ENCODE peak calls at places on chromosome 2, in eight cellular contexts. F is body of pancreas, J is suprapubic skin, B is esophagus squamous epithelium, Y is lower leg skin, V is heart left ventricle, P is HepG2, Q is A549. A is an unnamed sample.

GRCh38 chr2:33209976-33210375 is 263.2 kb downstream of the LTBP1 start:
- DNase-seq in V (no peak), Q (no peak), J (no peak), P (no peak), B (no peak), Y (no peak), F (no peak), A (no peak)

GRCh38 chr2:13000644-13001375 is 284.1 kb downstream of the TRIB2 start:
- DNase-seq in V (peak; percentile 55), P (no peak), J (no peak), Q (no peak), F (peak; percentile 64), B (no peak), Y (no peak), A (no peak)

GRCh38 chr2:157932480-157933205 is 56.5 kb upstream of the ACVR1 start:
- DNase-seq in Y (no peak), F (no peak), J (no peak), P (peak; percentile 21), B (no peak), V (no peak), Q (no peak), A (no peak)

GRCh38 chr2:10356459-10356851 is 53.8 kb downstream of the HPCAL1 start:
- DNase-seq in V (no peak), B (no peak), P (no peak), Y (no peak), F (peak; percentile 30), J (no peak), Q (no peak), A (no peak)

GRCh38 chr2:122078451-122078850 is 323.0 kb downstream of the TSN start:
- DNase-seq in P (no peak), V (no peak), J (no peak), Y (no peak), B (no peak), F (no peak), Q (no peak), A (no peak)

GRCh38 chr2:222919841-222920609 is 59.2 kb downstream of the ACSL3 start:
- DNase-seq in F (no peak), Q (peak; percentile 34), J (no peak), P (no peak), Y (no peak), B (no peak), V (no peak), A (peak; percentile 14)

GRCh38 chr2:223619486-223620129 is 17.4 kb upstream of the SCG2 start:
- DNase-seq in Y (no peak), J (no peak), B (no peak), V (no peak), P (no peak), Q (no peak), F (no peak), A (no peak)

GRCh38 chr2:158024288-158024898 is 77.3 kb upstream of the UPP2 start:
- DNase-seq in F (peak; percentile 45), P (peak; percentile 29), B (no peak), Q (peak; percentile 39), V (peak; percentile 39), Y (no peak), J (no peak), A (peak; percentile 59)

GRCh38 chr2:128458438-128458837 is 139.8 kb upstream of the HS6ST1 start:
- DNase-seq in V (no peak), Y (no peak), Q (no peak), F (no peak), P (no peak), J (no peak), B (no peak), A (peak; percentile 42)

GRCh38 chr2:119253114-119253702 is 29.6 kb downstream of the STEAP3 start:
- DNase-seq in J (no peak), Q (no peak), Y (no peak), B (no peak), P (no peak), F (no peak), V (no peak), A (no peak)

GRCh38 chr2:127586746-127587295 is 51.3 kb downstream of the MYO7B start:
- DNase-seq in Q (no peak), J (no peak), V (no peak), F (no peak), B (no peak), Y (peak; percentile 46), P (no peak), A (no peak)

GRCh38 chr2:46865181-46865970 is 50.2 kb downstream of the MCFD2 start:
- DNase-seq in Q (no peak), F (no peak), P (no peak), Y (no peak), B (no peak), J (no peak), V (no peak), A (no peak)

GRCh38 chr2:25982273-25982967 is at the start of gene KIF3C:
- DNase-seq in Y (peak; percentile 92), P (peak; percentile 66), V (peak; percentile 77), J (peak; percentile 73), F (peak; percentile 70), B (no peak), Q (peak; percentile 75), A (peak; percentile 78)

GRCh38 chr2:129885735-129886134 is 93.7 kb upstream of the RAB6C start:
- DNase-seq in V (no peak), J (no peak), P (no peak), F (no peak), Y (peak; percentile 43), Q (no peak), B (no peak), A (peak; percentile 60)

GRCh38 chr2:149597050-149598013 is 9.8 kb upstream of the MMADHC start:
- DNase-seq in Q (peak; percentile 83), B (no peak), J (no peak), V (no peak), P (peak; percentile 57), Y (no peak), F (peak; percentile 59), A (peak; percentile 74)

GRCh38 chr2:189287982-189288494 is 108.5 kb upstream of the COL5A2 start:
- DNase-seq in V (no peak), J (no peak), B (no peak), Q (peak; percentile 85), Y (no peak), P (peak; percentile 49), F (no peak), A (peak; percentile 39)

GRCh38 chr2:237699870-237700582 is 72.6 kb downstream of the LRRFIP1 start:
- DNase-seq in J (peak; percentile 55), Y (peak; percentile 84), B (no peak), Q (no peak), V (no peak), P (no peak), F (no peak), A (peak; percentile 36)

GRCh38 chr2:237701033-237701858 is 73.9 kb downstream of the LRRFIP1 start:
- DNase-seq in Y (peak; percentile 84), P (no peak), J (peak; percentile 70), Q (no peak), F (no peak), V (no peak), B (no peak), A (no peak)

GRCh38 chr2:237700583-237701032 is 73.2 kb downstream of the LRRFIP1 start:
- DNase-seq in B (no peak), V (peak; percentile 83), P (no peak), Y (peak; percentile 87), Q (no peak), F (no peak), J (peak; percentile 76), A (peak; percentile 92)

GRCh38 chr2:237702439-237703397 is 75.3 kb downstream of the LRRFIP1 start:
- DNase-seq in F (peak; percentile 49), B (no peak), P (no peak), Y (peak; percentile 91), Q (no peak), J (peak; percentile 74), V (peak; percentile 80), A (peak; percentile 91)

GRCh38 chr2:237701859-237702370 is 74.5 kb downstream of the LRRFIP1 start:
- DNase-seq in P (no peak), Q (no peak), B (no peak), J (peak; percentile 48), V (no peak), F (no peak), Y (peak; percentile 72), A (peak; percentile 45)
- TF ChIP-seq CTCF in P (no peak), Q (no peak), B (no peak), J (no peak), V (no peak), F (no peak), Y (no peak), A (no peak)

DNA sequence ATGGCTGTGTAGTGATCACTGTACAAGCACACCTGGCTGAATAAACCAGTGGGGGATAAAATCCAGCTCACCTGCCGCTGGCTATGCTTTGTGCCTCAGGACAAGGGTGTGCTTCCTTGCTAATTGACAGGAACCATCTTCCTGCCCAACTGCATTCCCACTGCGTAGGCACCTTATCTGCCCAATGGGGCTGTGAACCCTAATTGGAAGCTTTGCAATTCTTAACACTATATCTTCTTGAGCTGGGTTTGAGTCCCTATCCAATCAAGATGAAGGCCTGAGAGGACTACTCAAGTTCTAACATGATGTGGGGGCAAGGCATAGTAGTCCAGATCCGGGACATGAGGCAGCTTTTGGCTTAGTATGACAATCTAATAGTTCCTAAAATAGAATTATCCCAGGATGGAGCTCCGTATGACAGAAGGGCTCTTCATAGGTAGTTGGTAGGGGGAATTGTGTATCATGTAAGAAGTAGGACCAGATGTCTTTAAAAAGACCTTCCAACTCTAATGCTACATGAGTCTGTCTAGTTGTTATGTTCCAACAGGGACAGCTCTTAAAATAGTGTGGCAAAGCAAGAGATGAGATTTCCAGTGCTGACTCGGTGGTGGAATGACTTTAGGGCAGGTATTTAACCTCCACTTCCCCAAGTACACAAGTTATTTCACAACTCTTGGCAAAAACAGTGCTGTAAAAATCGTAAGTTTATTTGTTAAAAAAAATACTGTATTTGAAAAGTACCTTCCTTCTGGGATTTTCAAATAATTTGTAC is 2.3 kb upstream of the TMEM150A start:
- DNase-seq in P (no peak), Q (no peak), J (no peak), Y (no peak), V (no peak), F (no peak), B (no peak), A (no peak)
- TF ChIP-seq POLR2A in P (no peak), Q (no peak), J (no peak), Y (no peak), V (no peak), F (no peak), B (no peak), A (no peak)

GRCh38 chr2:237628482-237629187 is 1.2 kb downstream of the LRRFIP1 start:
- DNase-seq in Q (no peak), F (peak; percentile 25), V (no peak), J (no peak), P (no peak), B (no peak), Y (no peak), A (no peak)
- H3K4me3 ChIP-seq in Q (peak overlapping the region; percentile 72), F (no peak overlapping the region), V (peak overlapping the region; percentile 88), J (peak overlapping the region; percentile 83), P (peak overlapping the region; percentile 61), B (peak overlapping the region; percentile 72), Y (no peak overlapping the region), A (no peak overlapping the region)

GRCh38 chr2:201707753-201708152 is 9.3 kb upstream of the MPP4 start:
- DNase-seq in B (no peak), J (no peak), V (no peak), Y (no peak), Q (peak; percentile 9), F (no peak), P (no peak), A (no peak)
- TF ChIP-seq CTCF in B (no peak), J (no peak), V (no peak), Y (no peak), Q (peak; percentile 19), F (no peak), P (no peak), A (no peak)

A was measured in NB4.